ENCODE peak calls at places on chromosomes 16 and 17, in eight cellular contexts. W, F, Y, N, P, L, J and R are unnamed samples.

GRCh38 chr17:61000911-61001310 is 323.3 kb downstream of the BCAS3 start:
- DNase-seq in L (no peak), W (no peak), N (peak), J (no peak), F (no peak), P (no peak), Y (peak), R (peak)

GRCh38 chr17:17119533-17119932 is 77.3 kb downstream of the MPRIP start:
- DNase-seq in F (no peak), N (no peak), L (no peak), J (no peak), Y (peak), P (peak), W (peak), R (no peak)

GRCh38 chr16:87392823-87393679 is 915 bp downstream of the MAP1LC3B start:
- DNase-seq in L (peak), P (peak), N (peak), J (no peak), Y (peak), W (peak), F (no peak), R (no peak)

GRCh38 chr16:8397223-8397622 is 193.1 kb downstream of the TMEM114 start:
- DNase-seq in Y (no peak), W (no peak), N (no peak), F (no peak), L (no peak), J (no peak), P (no peak), R (no peak)

GRCh38 chr17:57077000-57077399 is 8.0 kb upstream of the AKAP1 start:
- DNase-seq in J (no peak), W (peak), Y (no peak), N (no peak), L (no peak), P (no peak), F (no peak), R (no peak)

GRCh38 chr17:31674717-31675349 is 184.2 kb downstream of the COPRS start:
- DNase-seq in Y (peak), W (no peak), P (no peak), L (no peak), J (no peak), N (no peak), F (no peak), R (no peak)

GRCh38 chr17:66589892-66590291 is 245.0 kb upstream of the CACNG5 start:
- DNase-seq in F (no peak), L (no peak), J (no peak), N (no peak), Y (no peak), P (no peak), W (no peak), R (peak)

GRCh38 chr17:70646673-70647072 is 477.3 kb downstream of the KCNJ2 start:
- DNase-seq in W (no peak), F (no peak), Y (no peak), N (no peak), J (no peak), P (no peak), L (no peak), R (no peak)

GRCh38 chr16:69941251-69942098 is 9.7 kb upstream of the CLEC18A start:
- DNase-seq in F (no peak), N (no peak), P (peak), W (no peak), L (no peak), Y (no peak), J (no peak), R (peak)

GRCh38 chr17:38598536-38598935 is 7.2 kb downstream of the SRCIN1 start:
- DNase-seq in L (no peak), Y (peak), N (peak), W (peak), F (no peak), J (no peak), P (peak), R (no peak)

GRCh38 chr16:88764080-88764479 is 20.9 kb downstream of the PIEZO1 start:
- DNase-seq in F (no peak), W (no peak), L (no peak), P (no peak), Y (no peak), J (no peak), N (no peak), R (no peak)

GRCh38 chr16:27720731-27721547 is 171.0 kb downstream of the KATNIP start:
- DNase-seq in P (peak), N (no peak), F (no peak), Y (no peak), W (no peak), J (peak), L (no peak), R (no peak)

GRCh38 chr17:47279062-47279801 is 25.6 kb downstream of the ITGB3 start:
- DNase-seq in P (no peak), F (peak), J (peak), W (peak), Y (peak), L (no peak), N (peak), R (peak)

GRCh38 chr16:14423344-14423743 is 206.7 kb downstream of the PARN start:
- DNase-seq in L (no peak), W (no peak), P (no peak), N (no peak), J (no peak), Y (no peak), F (no peak), R (no peak)

GRCh38 chr16:11253009-11253994 is 2.7 kb downstream of the SOCS1 start:
- DNase-seq in N (no peak), F (no peak), J (no peak), W (peak), Y (peak), L (no peak), P (no peak), R (no peak)

GRCh38 chr17:81733507-81734404 is 21.7 kb downstream of the SLC25A10 start:
- DNase-seq in P (peak), J (peak), W (peak), Y (peak), F (no peak), N (peak), L (peak), R (peak)

GRCh38 chr17:29048440-29049360 is 5.8 kb downstream of the PIPOX start:
- DNase-seq in F (no peak), N (peak), Y (peak), J (no peak), W (no peak), L (no peak), P (no peak), R (no peak)

GRCh38 chr17:82301916-82302497 is 15.4 kb downstream of the CD7 start:
- DNase-seq in W (no peak), J (no peak), L (no peak), P (no peak), F (no peak), Y (no peak), N (no peak), R (no peak)

GRCh38 chr17:31525801-31526549 is 134.5 kb downstream of the RAB11FIP4 start:
- DNase-seq in F (no peak), J (no peak), P (no peak), W (peak), N (no peak), Y (no peak), L (no peak), R (no peak)

GRCh38 chr16:860891-861290 is 60.4 kb upstream of the GNG13 start:
- DNase-seq in J (no peak), P (no peak), N (no peak), L (no peak), Y (no peak), W (no peak), F (no peak), R (no peak)

GRCh38 chr17:79965806-79966205 is 69.9 kb downstream of the TBC1D16 start:
- DNase-seq in P (no peak), J (no peak), W (no peak), L (peak), Y (no peak), N (no peak), F (no peak), R (peak)

GRCh38 chr16:73047536-73048291 is at the start of gene ZFHX3:
- DNase-seq in Y (peak), F (no peak), L (peak), W (peak), J (peak), N (peak), P (peak), R (peak)

GRCh38 chr17:2624292-2624731 is 30.9 kb downstream of the PAFAH1B1 start:
- DNase-seq in J (no peak), L (no peak), Y (no peak), P (no peak), W (peak), N (no peak), F (no peak), R (no peak)

GRCh38 chr17:73798111-73798748 is 154.0 kb upstream of the SDK2 start:
- DNase-seq in F (peak), J (no peak), P (no peak), N (peak), Y (peak), W (no peak), L (no peak), R (peak)

DNA sequence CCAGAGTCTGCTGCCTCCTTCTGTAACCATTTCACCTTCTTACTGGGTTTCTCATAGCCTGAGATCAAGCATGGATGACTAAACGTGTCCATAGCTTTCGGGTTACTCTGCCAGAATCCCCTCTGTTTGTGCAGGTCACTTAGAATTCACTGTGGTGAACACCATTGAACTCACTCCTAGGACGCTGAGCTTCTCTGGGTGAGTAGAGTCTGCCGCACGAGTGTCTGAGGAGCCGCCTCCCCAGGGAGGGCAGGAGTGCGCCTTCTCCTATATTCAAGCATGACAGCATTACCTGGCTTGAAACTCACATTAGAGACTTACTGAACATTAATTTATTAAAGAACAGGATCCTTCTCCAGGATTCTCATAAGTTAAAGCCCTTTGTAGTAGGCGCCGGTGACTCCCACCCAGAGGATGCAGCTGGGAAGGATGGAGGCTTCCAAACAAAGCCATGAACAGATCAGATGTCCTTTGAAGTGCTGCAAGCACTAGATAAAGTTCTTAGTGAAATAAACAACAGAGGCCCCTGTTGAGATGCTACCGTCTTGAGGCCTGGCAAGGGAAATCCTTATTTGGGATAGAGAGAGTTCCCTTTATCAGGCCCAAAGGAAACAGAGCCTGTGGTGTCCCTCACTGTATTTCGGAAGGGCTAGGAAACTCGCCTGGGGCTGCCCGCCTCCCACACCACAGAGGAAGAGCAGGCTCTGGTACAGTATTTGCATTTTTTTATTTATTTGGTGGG is 144.5 kb upstream of the PLCG2 start:
- DNase-seq in J (no peak), Y (peak), N (no peak), P (no peak), L (no peak), W (no peak), F (no peak), R (no peak)
- H3K27ac ChIP-seq in J (no peak), Y (no peak), N (no peak), P (no peak), L (peak), W (no peak), F (no peak), R (no peak)

DNA sequence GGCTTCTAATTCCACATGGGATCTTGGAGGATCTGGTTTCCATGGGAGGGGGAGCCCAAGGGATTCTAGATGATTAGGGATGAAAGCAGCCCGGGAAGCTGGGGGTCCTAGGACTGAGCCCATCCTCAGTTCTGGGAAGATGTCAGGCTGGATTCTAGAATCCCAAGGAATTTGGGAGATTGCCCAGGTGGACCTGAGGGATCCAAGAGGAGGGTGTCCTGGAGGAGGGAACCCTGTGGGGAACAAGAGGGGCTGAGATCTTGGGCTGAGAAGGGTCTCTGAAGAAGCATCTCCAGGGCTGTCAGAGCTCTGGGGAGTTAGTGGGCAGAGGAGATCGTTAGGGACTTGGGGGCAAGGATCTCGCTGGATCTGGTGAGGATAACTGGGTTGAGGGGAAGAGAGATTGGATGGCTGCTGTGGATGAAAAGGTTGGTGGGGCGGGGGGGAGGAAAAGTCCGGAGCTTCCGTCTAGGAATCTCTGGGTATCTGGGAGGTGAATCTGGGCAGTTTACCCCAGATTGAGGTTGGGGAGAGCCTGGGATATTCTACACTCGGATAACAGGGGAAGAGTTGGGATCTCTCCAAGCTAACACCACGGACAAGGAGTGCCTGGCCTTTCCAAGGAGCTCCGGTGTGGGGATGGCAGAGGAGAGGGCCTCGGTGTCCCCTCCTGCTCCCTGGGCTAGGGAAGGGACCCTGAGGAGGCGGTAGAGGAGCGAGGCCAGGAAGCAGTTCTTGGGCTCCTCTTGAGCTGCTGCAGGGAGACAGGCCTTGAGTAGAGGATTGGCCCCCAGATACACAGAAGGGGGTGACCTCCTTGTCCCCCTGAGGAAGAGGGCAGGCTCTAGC is 1.6 kb downstream of the FBXL19 start:
- DNase-seq in L (no peak), W (no peak), F (no peak), Y (no peak), P (no peak), J (no peak), N (peak), R (no peak)
- H3K27ac ChIP-seq in L (peak), W (no peak), F (peak), Y (no peak), P (peak), J (peak), N (peak), R (no peak)

DNA sequence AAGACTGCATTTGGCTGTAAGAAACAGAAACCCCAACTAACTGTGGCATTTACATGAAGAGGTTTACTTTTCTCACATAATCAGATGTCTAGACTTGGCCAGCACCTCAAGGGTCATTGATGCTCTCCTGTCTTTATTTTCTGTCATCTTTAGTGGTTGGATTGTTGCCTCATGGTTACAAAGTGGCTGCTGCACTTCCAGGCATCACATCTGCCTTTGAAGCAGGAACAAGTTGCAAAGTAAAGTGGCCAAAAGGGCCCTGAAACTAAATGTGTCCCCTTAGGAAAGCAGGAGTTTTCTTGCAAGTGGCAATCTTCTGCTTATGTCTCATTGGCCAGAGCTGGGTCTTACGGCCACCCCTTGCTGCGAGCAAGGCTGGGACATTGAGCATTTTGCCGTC is 26.5 kb upstream of the STH start:
- DNase-seq in P (no peak), L (no peak), W (no peak), Y (no peak), N (no peak), J (no peak), F (no peak), R (no peak)
- H3K27ac ChIP-seq in P (no peak), L (peak), W (no peak), Y (no peak), N (no peak), J (no peak), F (no peak), R (no peak)

GRCh38 chr16:53708490-53708889 is 4.5 kb downstream of the FTO start:
- DNase-seq in J (no peak), L (no peak), P (no peak), Y (no peak), W (no peak), F (no peak), N (no peak), R (no peak)
- H3K27ac ChIP-seq in J (no peak), L (no peak), P (no peak), Y (no peak), W (no peak), F (no peak), N (no peak), R (no peak)

GRCh38 chr16:49849709-49850108 is 6.2 kb downstream of the ZNF423 start:
- DNase-seq in J (no peak), N (no peak), W (no peak), Y (no peak), F (no peak), L (no peak), P (no peak), R (no peak)
- H3K27ac ChIP-seq in J (no peak), N (no peak), W (no peak), Y (no peak), F (no peak), L (no peak), P (no peak), R (no peak)